ENCODE peak calls at places on chromosomes 2 and 18, in five cellular contexts. Z is left cardiac atrium, D is GF-D8, H is endothelial cell, W is WTC11. Q is an unnamed sample.

GRCh38 chr2:175218551-175218950 is 37.0 kb upstream of the ATP5MC3 start:
- DNase-seq in D (no peak), W (no peak), Z (no peak), H (no peak), Q (no peak)

GRCh38 chr2:190572251-190572650 is 37.7 kb upstream of the NEMP2 start:
- DNase-seq in D (no peak), W (no peak), H (no peak), Z (no peak), Q (no peak)

GRCh38 chr2:108367776-108368175 is 10.0 kb upstream of the SULT1C4 start:
- DNase-seq in H (no peak), W (no peak), Z (no peak), D (no peak), Q (no peak)

GRCh38 chr2:143357956-143358355 is 228.7 kb downstream of the ARHGAP15 start:
- DNase-seq in D (no peak), H (no peak), W (peak), Z (no peak), Q (no peak)

GRCh38 chr2:158715352-158715751 is 79.8 kb upstream of the DAPL1 start:
- DNase-seq in H (no peak), W (no peak), Z (no peak), D (no peak), Q (no peak)

GRCh38 chr2:233012301-233012971 is 620 bp downstream of the NGEF start:
- DNase-seq in D (no peak), H (no peak), Z (no peak), W (no peak), Q (no peak)

GRCh38 chr2:6181525-6182270 is 489.5 kb downstream of the SOX11 start:
- DNase-seq in D (no peak), Z (no peak), W (no peak), H (no peak), Q (no peak)

GRCh38 chr2:200618590-200619021 is 32.8 kb downstream of the AOX1 start:
- DNase-seq in D (peak), Z (no peak), H (no peak), W (no peak), Q (no peak)

GRCh38 chr18:70072678-70073077 is 125.0 kb upstream of the CD226 start:
- DNase-seq in Z (no peak), H (no peak), W (no peak), D (no peak), Q (no peak)

Q was measured in Caco-2.